ENCODE peak calls at places on chromosomes 12 and 14, in nine cellular contexts. E is lower lobe of right lung, K is A549, Q is A673, N is mucosa of descending colon, H is gastrocnemius medialis, P is stomach, Z is pancreas, G is OCI-LY7. I is an unnamed sample. For H3K9me3, the result is how much of the 10 kb centered on the place peaks cover.

GRCh38 chr12:3134526-3135135 is 57.5 kb downstream of the TSPAN9 start:
- DNase-seq in Z (no peak), E (no peak), Q (no peak), P (no peak), H (no peak), K (no peak), N (no peak), G (no peak), I (no peak)

GRCh38 chr12:42588981-42589464 is 523 bp downstream of the PRICKLE1 start:
- DNase-seq in H (peak), G (peak), Q (peak), E (no peak), K (peak), P (no peak), N (peak), Z (peak), I (peak)

GRCh38 chr12:89665556-89665955 is 43.1 kb downstream of the ATP2B1 start:
- DNase-seq in G (no peak), E (no peak), P (no peak), H (no peak), Z (no peak), K (no peak), Q (peak), N (no peak), I (no peak)

GRCh38 chr12:34097213-34097612 is 74.9 kb downstream of the ALG10 start:
- DNase-seq in G (no peak), Q (no peak), H (no peak), Z (no peak), N (no peak), E (no peak), K (no peak), P (no peak), I (no peak)

GRCh38 chr14:99094901-99095300 is 177.1 kb downstream of the BCL11B start:
- DNase-seq in E (no peak), Q (no peak), K (no peak), Z (no peak), G (no peak), N (no peak), P (no peak), H (no peak), I (no peak)

GRCh38 chr12:23028158-23028802 is 403.3 kb downstream of the ETNK1 start:
- DNase-seq in K (no peak), Q (no peak), N (no peak), P (no peak), G (no peak), Z (no peak), H (no peak), E (no peak), I (no peak)

GRCh38 chr14:102998393-102998792 is 59.0 kb downstream of the CDC42BPB start:
- DNase-seq in E (no peak), N (no peak), H (no peak), G (no peak), Z (no peak), Q (no peak), P (no peak), K (no peak), I (no peak)

GRCh38 chr14:54650331-54651017 is 83.5 kb downstream of the SAMD4A start:
- DNase-seq in Q (peak), E (peak), H (peak), G (no peak), N (no peak), K (peak), P (no peak), Z (no peak), I (peak)

GRCh38 chr14:83520837-83521236 is 1987.2 kb upstream of the SEL1L start:
- DNase-seq in Q (peak), Z (no peak), G (no peak), N (no peak), H (no peak), P (no peak), E (no peak), K (no peak), I (no peak)

GRCh38 chr14:31420013-31420318 is 384 bp downstream of the HEATR5A start:
- DNase-seq in Z (peak), E (peak), K (peak), H (peak), G (peak), Q (no peak), P (peak), N (peak), I (peak)

GRCh38 chr12:47868041-47868440 is 36.8 kb downstream of the VDR start:
- DNase-seq in H (no peak), Z (no peak), Q (no peak), K (no peak), G (no peak), N (no peak), P (no peak), E (no peak), I (no peak)

GRCh38 chr14:101836131-101836530 is 74.6 kb downstream of the PPP2R5C start:
- DNase-seq in N (no peak), P (no peak), Z (no peak), K (no peak), Q (no peak), G (no peak), E (no peak), H (no peak), I (no peak)

GRCh38 chr12:27319394-27319793 is 13.2 kb upstream of the BMAL2 start:
- DNase-seq in Z (no peak), N (no peak), E (no peak), Q (no peak), P (no peak), H (no peak), K (no peak), G (no peak), I (no peak)

GRCh38 chr14:96598332-96598928 is 96.2 kb downstream of the PAPOLA start:
- DNase-seq in N (no peak), P (no peak), K (no peak), Z (no peak), H (no peak), E (no peak), G (no peak), Q (no peak), I (peak)

GRCh38 chr12:51334774-51335173 is 10.8 kb upstream of the BIN2 start:
- DNase-seq in N (no peak), Q (no peak), Z (no peak), H (no peak), P (no peak), E (no peak), G (no peak), K (no peak), I (no peak)

GRCh38 chr12:29899212-29899931 is 115.6 kb upstream of the TMTC1 start:
- DNase-seq in Z (no peak), P (no peak), H (no peak), E (no peak), N (no peak), Q (no peak), G (no peak), K (no peak), I (no peak)

GRCh38 chr12:11559941-11560340 is 89.5 kb upstream of the ETV6 start:
- DNase-seq in Q (no peak), G (no peak), E (no peak), Z (no peak), H (no peak), K (no peak), P (no peak), N (no peak), I (no peak)

GRCh38 chr12:54127538-54128259 is 61.1 kb downstream of the SMUG1 start:
- DNase-seq in N (no peak), K (no peak), G (no peak), H (no peak), E (no peak), P (no peak), Z (no peak), Q (no peak), I (no peak)

GRCh38 chr14:57530571-57530970 is 36.9 kb upstream of the CCDC198 start:
- DNase-seq in Q (no peak), Z (no peak), E (no peak), P (no peak), K (no peak), G (no peak), H (no peak), N (no peak), I (no peak)

GRCh38 chr14:57526942-57527341 is 33.3 kb upstream of the CCDC198 start:
- DNase-seq in N (no peak), H (no peak), E (no peak), G (peak), P (no peak), Z (no peak), Q (peak), K (peak), I (no peak)
- TF ChIP-seq CTCF in N (no peak), H (no peak), E (no peak), G (peak), P (no peak), Z (no peak), Q (peak), K (no peak), I (no peak)

GRCh38 chr14:104180561-104181165 is 42.3 kb downstream of the KIF26A start:
- DNase-seq in K (no peak), P (no peak), Q (no peak), E (no peak), G (no peak), H (no peak), Z (no peak), N (no peak), I (no peak)
- H3K9me3 ChIP-seq in K (under half), P (under half), Q (under half), E (under half), G (under half), H (under half), Z (under half), N (under half), I (under half)

GRCh38 chr14:105064721-105065143 is 498 bp downstream of the GPR132 start:
- DNase-seq in N (peak), E (no peak), Z (no peak), H (no peak), G (no peak), K (no peak), Q (no peak), P (no peak), I (peak)

GRCh38 chr14:105067140-105067968 is 2.1 kb upstream of the GPR132 start:
- DNase-seq in P (no peak), Z (no peak), Q (no peak), N (peak), K (no peak), G (no peak), H (no peak), E (no peak), I (peak)

GRCh38 chr14:105064001-105064400 is 1.2 kb downstream of the GPR132 start:
- DNase-seq in H (no peak), P (no peak), Q (no peak), E (no peak), Z (no peak), K (no peak), N (peak), G (no peak), I (no peak)

GRCh38 chr14:105066285-105067071 is 1.2 kb upstream of the GPR132 start:
- DNase-seq in K (no peak), P (no peak), Q (no peak), E (peak), H (no peak), Z (no peak), G (no peak), N (peak), I (peak)

DNA sequence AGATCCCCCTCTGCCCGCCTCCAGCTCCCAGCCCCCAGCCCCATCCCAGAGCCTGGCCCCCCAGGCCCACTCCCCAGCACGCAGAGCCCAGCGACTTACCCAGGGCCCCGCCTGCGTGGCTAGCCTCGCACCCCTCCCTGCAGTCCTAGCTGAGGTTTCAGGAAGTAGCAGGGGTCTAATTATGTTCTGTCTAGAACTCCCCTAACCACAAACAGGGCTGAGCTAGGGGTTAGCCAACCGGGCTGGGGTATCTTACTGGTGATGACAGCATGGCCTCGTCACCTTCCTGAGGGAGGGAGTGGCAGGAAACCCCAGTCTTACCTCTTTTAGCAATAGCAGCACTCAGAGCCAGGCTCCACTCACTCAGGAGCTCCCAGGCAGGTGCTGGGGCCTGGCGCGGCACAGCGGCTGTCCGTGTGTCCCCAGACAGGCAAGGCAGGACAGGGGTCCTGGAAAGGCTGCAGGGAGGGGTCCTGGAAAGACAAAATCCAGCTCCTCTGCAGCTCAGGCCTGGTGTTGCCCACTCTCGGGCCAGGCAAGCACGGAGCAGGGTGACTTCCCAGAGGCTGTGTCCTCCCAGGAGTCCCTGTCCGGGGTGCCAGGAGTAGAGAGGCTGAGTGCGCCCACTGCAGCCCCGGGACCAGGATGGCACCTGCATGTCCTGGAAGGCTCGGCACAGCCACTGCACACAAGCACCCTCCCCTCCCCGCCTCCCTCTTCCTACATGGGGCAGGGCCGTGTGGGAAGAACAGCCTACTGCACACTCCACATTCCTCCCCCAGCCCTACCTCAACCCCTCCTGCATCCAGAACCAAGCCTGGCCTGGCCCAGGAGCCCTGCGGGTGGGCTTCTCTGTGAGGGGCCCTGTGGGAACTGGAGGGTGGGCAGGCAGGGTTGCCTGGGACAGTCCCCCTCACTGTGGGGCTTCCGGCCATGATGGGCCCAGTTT is at the start of gene GPR132:
- DNase-seq in Q (no peak), H (peak), K (no peak), P (peak), G (peak), N (peak), Z (no peak), E (peak), I (peak)
- TF ChIP-seq CTCF in Q (no peak), H (no peak), K (no peak), P (no peak), G (no peak), N (no peak), Z (no peak), E (no peak), I (no peak)

GRCh38 chr14:37593496-37594237 is 1.4 kb downstream of the FOXA1 start:
- DNase-seq in Q (no peak), H (no peak), P (no peak), N (no peak), K (no peak), E (no peak), Z (no peak), G (no peak), I (no peak)
- H3K9me3 ChIP-seq in Q (under half), H (under half), P (under half), N (under half), K (under half), E (under half), Z (under half), G (under half), I (under half)

I was measured in kidney.